ENCODE peak calls at places on chromosome 6, in eight cellular contexts. S is IMR-90, P is ovary, X is kidney, N is cardiac fibroblast, C is tibial artery, T is prostate gland, B is HFF-Myc. F is an unnamed sample.
A peak's percentile ranks its signal among the peaks of the same experiment; 100 is the strongest.

GRCh38 chr6:155985660-155986138 is 530.1 kb upstream of the NOX3 start:
- DNase-seq in P (no peak), N (no peak), X (no peak), S (no peak), B (no peak), T (peak; percentile 7), C (peak; percentile 24), F (no peak)

GRCh38 chr6:165676435-165677068 is 13.5 kb upstream of the PDE10A start:
- DNase-seq in B (no peak), X (peak; percentile 79), C (no peak), P (no peak), T (no peak), N (peak; percentile 88), S (peak; percentile 20), F (no peak)

GRCh38 chr6:146861716-146862115 is 262.9 kb downstream of the ADGB start:
- DNase-seq in B (no peak), T (no peak), P (no peak), S (no peak), X (no peak), C (no peak), N (no peak), F (no peak)

GRCh38 chr6:125277838-125278237 is 23.9 kb downstream of the HDDC2 start:
- DNase-seq in B (no peak), T (no peak), P (no peak), S (no peak), X (no peak), N (no peak), C (no peak), F (no peak)

GRCh38 chr6:96345501-96345900 is 176.1 kb upstream of the UFL1 start:
- DNase-seq in C (no peak), S (no peak), B (no peak), X (no peak), T (no peak), N (no peak), P (no peak), F (no peak)

GRCh38 chr6:12170351-12171079 is 119.6 kb upstream of the EDN1 start:
- DNase-seq in S (no peak), T (no peak), B (no peak), N (no peak), P (no peak), X (no peak), C (no peak), F (no peak)

GRCh38 chr6:157779705-157780604 is 43.1 kb upstream of the SNX9 start:
- DNase-seq in P (no peak), B (no peak), C (no peak), X (no peak), S (peak; percentile 64), T (no peak), N (peak; percentile 53), F (no peak)

GRCh38 chr6:11161031-11161966 is 49.8 kb upstream of the ERVFRD-1 start:
- DNase-seq in X (no peak), C (no peak), S (peak; percentile 16), B (no peak), N (peak; percentile 49), P (no peak), T (no peak), F (peak; percentile 35)

GRCh38 chr6:15322781-15323536 is 77.1 kb downstream of the JARID2 start:
- DNase-seq in X (no peak), P (no peak), C (no peak), S (peak; percentile 57), T (no peak), N (peak; percentile 21), B (no peak), F (peak; percentile 80)

GRCh38 chr6:36829919-36830544 is 9.2 kb downstream of the CPNE5 start:
- DNase-seq in P (peak; percentile 89), C (peak; percentile 73), T (peak; percentile 84), B (no peak), N (no peak), S (peak; percentile 22), X (no peak), F (peak; percentile 80)

GRCh38 chr6:1579096-1579495 is 30.6 kb upstream of the FOXC1 start:
- DNase-seq in P (no peak), T (no peak), C (no peak), B (no peak), N (no peak), S (no peak), X (no peak), F (no peak)

GRCh38 chr6:155228549-155229166 is 35.2 kb upstream of the CLDN20 start:
- DNase-seq in P (no peak), S (peak; percentile 31), C (no peak), B (no peak), N (peak; percentile 20), X (no peak), T (peak; percentile 25), F (peak; percentile 28)

GRCh38 chr6:82166493-82166892 is 81.1 kb downstream of the IBTK start:
- DNase-seq in T (no peak), X (no peak), P (no peak), S (no peak), C (no peak), B (no peak), N (no peak), F (no peak)

GRCh38 chr6:57224769-57225515 is 2.8 kb upstream of the RAB23 start:
- DNase-seq in C (no peak), S (peak; percentile 70), B (no peak), N (peak; percentile 68), T (no peak), P (no peak), X (no peak), F (no peak)

GRCh38 chr6:144063744-144064401 is 31.5 kb downstream of the SF3B5 start:
- DNase-seq in X (peak; percentile 95), S (no peak), T (peak; percentile 85), B (no peak), N (peak; percentile 20), P (peak; percentile 58), C (peak; percentile 84), F (no peak)

GRCh38 chr6:108171918-108172516 is 6.2 kb downstream of the NR2E1 start:
- DNase-seq in X (no peak), S (no peak), C (no peak), P (no peak), B (no peak), N (no peak), T (no peak), F (no peak)

GRCh38 chr6:108627692-108628565 is 67.2 kb downstream of the FOXO3 start:
- DNase-seq in N (peak; percentile 77), S (peak; percentile 88), C (no peak), X (no peak), B (no peak), T (no peak), P (no peak), F (no peak)

GRCh38 chr6:165220030-165220429 is 89.4 kb downstream of the C6orf118 start:
- DNase-seq in B (no peak), T (no peak), N (no peak), P (no peak), S (no peak), C (no peak), X (no peak), F (no peak)

GRCh38 chr6:39707962-39708683 is 17.1 kb downstream of the KIF6 start:
- DNase-seq in N (peak; percentile 33), B (no peak), X (no peak), C (no peak), T (no peak), S (no peak), P (no peak), F (no peak)

GRCh38 chr6:7087066-7087465 is 20.7 kb upstream of the RREB1 start:
- DNase-seq in S (peak; percentile 10), X (no peak), N (peak; percentile 32), C (no peak), B (no peak), P (no peak), T (no peak), F (no peak)
- TF ChIP-seq CTCF in S (peak; percentile 17), X (no peak), N (peak; percentile 30), C (peak; percentile 29), B (no peak), P (no peak), T (no peak), F (peak; percentile 22)

DNA sequence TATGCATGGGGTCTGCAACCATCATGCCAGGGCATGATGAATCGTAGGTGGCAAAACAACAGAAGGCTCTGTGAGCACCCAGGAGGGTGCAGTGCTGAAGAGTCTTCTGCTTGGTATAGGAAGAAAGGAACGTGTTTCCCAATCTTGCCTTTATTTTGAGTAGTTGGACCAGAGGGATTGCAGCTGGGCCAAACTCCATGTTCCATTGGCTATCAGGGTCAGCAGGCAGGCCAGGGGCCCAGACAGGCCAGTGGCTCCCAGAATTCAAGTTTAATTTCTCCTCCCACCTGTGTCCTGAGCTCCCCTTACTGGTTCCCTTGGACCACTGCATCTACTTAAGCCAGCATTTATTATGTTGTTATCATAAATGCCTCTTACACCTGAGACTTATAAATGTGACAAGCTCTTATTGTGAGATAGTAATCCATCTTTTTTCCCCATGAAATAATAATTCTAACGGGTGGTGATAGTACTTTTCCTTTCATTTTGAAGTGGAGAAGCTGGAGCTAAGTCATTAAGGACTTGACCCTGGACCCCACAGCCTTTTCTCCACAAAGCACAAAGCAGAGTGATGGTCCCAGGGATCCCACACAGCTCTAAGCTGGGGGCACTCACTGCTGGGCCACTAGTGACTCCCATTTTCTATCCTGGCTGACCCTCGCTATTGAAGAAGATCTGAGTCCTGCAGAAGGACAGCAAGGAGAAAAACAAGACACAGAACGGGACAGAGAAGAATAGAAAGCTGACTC is 809 bp upstream of the TRIM38 start:
- DNase-seq in N (peak; percentile 7), X (no peak), S (no peak), B (no peak), P (no peak), C (peak; percentile 22), T (no peak), F (no peak)
- H3K4me3 ChIP-seq in N (peak overlapping the region; percentile 71), X (peak overlapping the region; percentile 91), S (peak overlapping the region; percentile 27), B (peak overlapping the region; percentile 53), P (peak overlapping the region; percentile 70), C (peak overlapping the region; percentile 73), T (peak overlapping the region; percentile 51), F (no peak overlapping the region)

DNA sequence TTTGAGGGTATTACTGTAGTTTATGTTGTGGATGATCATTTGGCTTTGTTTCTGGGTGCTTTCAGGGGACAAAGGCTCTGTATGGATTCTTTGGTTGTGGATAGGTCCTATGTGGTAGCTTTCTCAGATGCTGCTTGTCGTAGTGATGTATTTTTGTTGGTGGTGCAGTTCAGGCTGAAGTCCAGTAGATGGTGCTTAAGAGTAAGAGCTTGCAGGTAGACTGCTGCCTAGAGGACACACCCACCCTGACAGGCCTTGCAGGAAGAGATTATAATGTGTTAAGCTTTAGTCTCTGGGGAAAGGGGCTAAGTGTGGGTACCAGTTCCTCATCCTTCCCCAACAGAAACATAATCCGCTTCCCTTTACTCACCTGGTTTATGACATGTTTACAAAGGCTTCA is 62.6 kb upstream of the ADGRB3 start:
- DNase-seq in C (no peak), X (no peak), B (no peak), S (no peak), T (no peak), P (no peak), N (peak; percentile 38), F (peak; percentile 9)
- TF ChIP-seq CTCF in C (no peak), X (peak; percentile 45), B (no peak), S (no peak), T (no peak), P (no peak), N (peak; percentile 52), F (peak; percentile 59)

GRCh38 chr6:139679516-139680179 is 305.2 kb upstream of the CITED2 start:
- DNase-seq in C (no peak), B (no peak), P (no peak), T (no peak), X (no peak), S (peak; percentile 45), N (peak; percentile 83), F (no peak)

GRCh38 chr6:139686308-139686707 is 311.9 kb upstream of the CITED2 start:
- DNase-seq in P (no peak), X (no peak), N (peak; percentile 29), T (peak; percentile 5), C (peak; percentile 74), S (no peak), B (no peak), F (no peak)

GRCh38 chr6:139676718-139677117 is 302.3 kb upstream of the CITED2 start:
- DNase-seq in X (no peak), S (no peak), T (no peak), C (no peak), P (no peak), N (no peak), B (no peak), F (no peak)

GRCh38 chr6:139680819-139681218 is 306.4 kb upstream of the CITED2 start:
- DNase-seq in P (no peak), X (no peak), C (no peak), T (no peak), S (no peak), B (no peak), N (peak; percentile 16), F (no peak)
- H3K4me3 ChIP-seq in P (no peak overlapping the region), X (no peak overlapping the region), C (no peak overlapping the region), T (no peak overlapping the region), S (no peak overlapping the region), B (no peak overlapping the region), N (no peak overlapping the region), F (no peak overlapping the region)

F was measured in astrocyte of the cerebellum.